ENCODE peak calls at places on chromosomes 2 and 18, in seven cellular contexts. B is lower lobe of right lung, M is mammary epithelial cell, N is right atrium auricular region, A is AG04450, F is GM06990, E is vagina. G is an unnamed sample.

GRCh38 chr18:37637451-37637850 is 71.9 kb upstream of the CELF4 start:
- DNase-seq in A (no peak), B (no peak), F (no peak), E (no peak), M (no peak), N (no peak), G (no peak)

GRCh38 chr2:155099784-155100183 is 401.3 kb downstream of the KCNJ3 start:
- DNase-seq in N (no peak), M (peak; percentile 2), B (no peak), E (no peak), A (no peak), F (no peak), G (no peak)

GRCh38 chr2:230908595-230909191 is 16.3 kb downstream of the GPR55 start:
- DNase-seq in M (peak; percentile 94), A (peak; percentile 30), F (no peak), N (no peak), B (no peak), E (no peak), G (no peak)

GRCh38 chr2:232633413-232634318 is at the start of gene EFHD1:
- DNase-seq in E (no peak), F (peak; percentile 29), B (peak; percentile 76), N (peak; percentile 70), A (no peak), M (peak; percentile 58), G (peak; percentile 32)

GRCh38 chr2:239022437-239023260 is 174.8 kb downstream of the TWIST2 start:
- DNase-seq in F (no peak), B (no peak), N (no peak), M (no peak), E (no peak), A (no peak), G (no peak)

GRCh38 chr18:56285387-56286055 is 352.9 kb downstream of the TXNL1 start:
- DNase-seq in F (no peak), A (no peak), B (no peak), N (no peak), M (no peak), E (no peak), G (no peak)

GRCh38 chr2:235599596-235600338 is 105.9 kb downstream of the AGAP1 start:
- DNase-seq in F (no peak), A (no peak), E (no peak), N (no peak), M (no peak), B (no peak), G (no peak)

GRCh38 chr2:30978044-30978443 is 160.2 kb downstream of the GALNT14 start:
- DNase-seq in F (no peak), E (no peak), N (no peak), B (no peak), A (no peak), M (no peak), G (no peak)

GRCh38 chr2:69509011-69509749 is 71.9 kb upstream of the NFU1 start:
- DNase-seq in A (no peak), M (no peak), E (no peak), N (no peak), F (no peak), B (no peak), G (no peak)

GRCh38 chr2:239260546-239261327 is 140.1 kb downstream of the HDAC4 start:
- DNase-seq in N (no peak), F (no peak), B (no peak), M (no peak), A (no peak), E (no peak), G (no peak)

GRCh38 chr18:54776282-54776977 is 51.8 kb upstream of the RAB27B start:
- DNase-seq in B (no peak), A (peak; percentile 93), N (peak; percentile 63), E (no peak), M (peak; percentile 99), F (peak; percentile 6), G (no peak)

GRCh38 chr18:78765637-78766281 is 213.9 kb upstream of the SALL3 start:
- DNase-seq in B (no peak), A (no peak), F (no peak), E (no peak), N (peak; percentile 23), M (no peak), G (no peak)

GRCh38 chr2:76958749-76959148 is 563.4 kb downstream of the LRRTM4 start:
- DNase-seq in M (no peak), N (no peak), B (no peak), A (no peak), F (no peak), E (no peak), G (no peak)

GRCh38 chr18:36518839-36519238 is 221.3 kb downstream of the FHOD3 start:
- DNase-seq in B (no peak), N (no peak), E (no peak), F (no peak), A (no peak), M (no peak), G (no peak)

GRCh38 chr18:13185675-13186198 is 32.8 kb upstream of the LDLRAD4 start:
- DNase-seq in N (no peak), A (no peak), M (no peak), F (no peak), B (no peak), E (no peak), G (no peak)

GRCh38 chr2:3643371-3644245 is 14.4 kb upstream of the ALLC start:
- DNase-seq in F (no peak), M (no peak), N (no peak), A (no peak), B (no peak), E (no peak), G (no peak)

GRCh38 chr2:36458106-36458505 is 102.5 kb downstream of the CRIM1 start:
- DNase-seq in N (no peak), M (no peak), F (no peak), A (no peak), B (no peak), E (no peak), G (no peak)

GRCh38 chr2:149763358-149763757 is 175.8 kb upstream of the MMADHC start:
- DNase-seq in F (no peak), B (no peak), A (no peak), E (no peak), M (no peak), N (no peak), G (no peak)

GRCh38 chr18:60122339-60122738 is 222.5 kb downstream of the PMAIP1 start:
- DNase-seq in E (no peak), B (no peak), M (no peak), F (no peak), A (no peak), N (no peak), G (no peak)

GRCh38 chr2:65835106-65835505 is 402.7 kb upstream of the SPRED2 start:
- DNase-seq in N (no peak), A (no peak), M (no peak), F (no peak), E (no peak), B (no peak), G (no peak)

GRCh38 chr2:26848336-26849055 is 564 bp downstream of the DPYSL5 start:
- DNase-seq in M (peak; percentile 2), E (no peak), N (no peak), B (no peak), A (no peak), F (no peak), G (no peak)
- H3K27me3 ChIP-seq in M (peaks cover 41% of the 10 kb centered on the region), E (peaks cover 22% of the 10 kb centered on the region), N (peaks cover 39% of the 10 kb centered on the region), B (peaks cover 84% of the 10 kb centered on the region), A (peaks cover 78% of the 10 kb centered on the region), F (no peaks in the 10 kb centered on the region), G (peaks cover 43% of the 10 kb centered on the region)

DNA sequence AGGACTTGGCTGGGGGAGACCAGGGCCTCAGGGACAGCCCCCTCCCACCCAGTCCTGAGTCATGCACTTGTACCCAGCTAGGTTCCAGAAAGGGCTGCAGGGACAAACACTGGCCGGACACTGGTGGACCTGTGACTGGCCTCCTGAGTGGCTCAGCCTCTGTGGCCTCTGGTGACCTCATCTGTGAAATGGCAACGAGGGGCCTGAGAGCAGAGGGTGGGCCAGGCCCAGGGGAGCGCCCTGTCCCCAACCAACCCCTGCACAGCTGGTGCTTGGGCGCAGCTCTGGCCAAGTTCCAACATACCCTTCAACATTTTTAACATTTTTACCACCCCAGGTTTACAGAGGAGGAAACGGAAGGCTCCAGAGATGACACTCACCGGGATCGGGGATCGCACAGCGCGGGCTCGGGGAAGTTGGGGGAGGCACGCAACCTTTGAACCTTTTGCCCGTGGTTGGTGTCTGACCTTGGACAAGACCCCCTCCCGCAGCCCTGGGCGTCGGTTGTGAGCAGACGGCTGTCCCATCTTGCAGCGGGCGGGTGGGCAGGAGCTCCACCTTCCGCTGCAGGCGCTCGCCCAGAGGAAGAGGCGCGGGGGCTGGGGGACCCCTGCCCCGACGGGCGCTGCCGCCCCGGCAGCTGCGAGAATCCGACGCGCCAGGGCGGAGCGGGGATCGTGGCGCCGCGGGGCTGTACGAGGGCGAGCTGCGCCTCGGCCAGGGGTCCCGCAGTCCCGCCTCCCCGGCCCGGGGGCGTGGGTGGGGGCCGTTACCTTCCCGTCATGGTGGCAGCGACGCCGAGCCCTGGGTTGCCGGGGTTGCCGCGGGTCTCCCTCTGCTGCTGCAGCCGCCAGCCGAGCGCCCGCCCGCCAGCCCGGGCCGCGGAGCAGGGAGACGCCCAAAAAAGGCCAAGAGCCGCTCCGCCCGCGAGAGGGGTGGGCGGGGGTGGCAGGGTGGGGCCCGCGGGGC is 805 bp downstream of the LIMS2 start:
- DNase-seq in B (no peak), A (no peak), E (no peak), F (no peak), N (no peak), M (no peak), G (no peak)
- H3K4me3 ChIP-seq in B (peak overlapping the region; percentile 75), A (peak overlapping the region; percentile 63), E (peak overlapping the region; percentile 58), F (peak overlapping the region; percentile 22), N (peak overlapping the region; percentile 88), M (peak overlapping the region; percentile 38), G (peak overlapping the region; percentile 48)

GRCh38 chr18:64987096-64987495 is 763.7 kb upstream of the CDH7 start:
- DNase-seq in N (no peak), A (no peak), M (no peak), F (no peak), E (no peak), B (no peak), G (no peak)

GRCh38 chr18:64994370-64994769 is 756.4 kb upstream of the CDH7 start:
- DNase-seq in A (no peak), F (no peak), E (no peak), N (no peak), B (no peak), M (no peak), G (no peak)

GRCh38 chr18:64991102-64991501 is 759.7 kb upstream of the CDH7 start:
- DNase-seq in N (no peak), A (no peak), B (no peak), M (no peak), F (no peak), E (no peak), G (no peak)

GRCh38 chr18:64993695-64994094 is 757.1 kb upstream of the CDH7 start:
- DNase-seq in A (no peak), B (no peak), N (no peak), M (no peak), F (no peak), E (no peak), G (no peak)

DNA sequence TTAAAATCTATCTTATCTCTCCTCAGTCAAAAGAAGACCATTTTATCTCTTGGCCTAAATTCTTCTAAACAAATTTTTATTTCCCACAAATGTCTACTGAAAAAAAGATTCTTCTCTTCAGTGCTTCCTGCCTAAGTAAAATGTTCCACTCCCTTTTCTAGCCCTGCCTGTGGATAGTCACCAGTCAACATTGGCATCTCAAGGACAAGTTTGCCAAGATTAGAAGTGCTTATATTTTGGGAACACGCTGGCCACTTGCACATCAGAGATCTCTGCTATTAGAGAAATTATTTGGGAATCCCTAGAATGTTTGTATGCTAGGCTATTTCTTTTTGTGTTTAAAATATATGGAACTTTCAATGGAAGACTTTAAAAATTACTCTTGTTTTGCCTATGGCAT is 758.2 kb upstream of the CDH7 start:
- DNase-seq in B (no peak), N (no peak), E (no peak), A (no peak), M (no peak), F (no peak), G (no peak)
- TF ChIP-seq CTCF in B (no peak), N (no peak), E (no peak), A (no peak), M (no peak), F (no peak), G (no peak)

GRCh38 chr2:227407601-227408089 is 19.9 kb upstream of the SCYGR1 start:
- DNase-seq in N (peak; percentile 82), E (no peak), M (peak; percentile 27), A (no peak), B (peak; percentile 89), F (no peak), G (no peak)
- H3K27me3 ChIP-seq in N (no peaks in the 10 kb centered on the region), E (no peaks in the 10 kb centered on the region), M (no peaks in the 10 kb centered on the region), A (no peaks in the 10 kb centered on the region), B (no peaks in the 10 kb centered on the region), F (no peaks in the 10 kb centered on the region), G (no peaks in the 10 kb centered on the region)

G was measured in CD8-positive, alpha-beta T cell.